ENCODE peak calls at places on chromosomes 2 and 18, in six cellular contexts. Q is AG04450, H is T follicular helper cell, J is fibroblast of the aortic adventitia, S is T1000, C is GDM1. I is an unnamed sample.

GRCh38 chr18:23143871-23144270 is 8.6 kb downstream of the CABLES1 start:
- DNase-seq in Q (no peak), H (no peak), J (no peak), S (no peak), C (peak; percentile 62), I (no peak)

GRCh38 chr2:170462433-170463205 is 252.5 kb upstream of the SP5 start:
- DNase-seq in Q (no peak), H (no peak), J (no peak), S (no peak), C (no peak), I (no peak)

GRCh38 chr2:172102159-172102857 is 392 bp downstream of the DLX2 start:
- DNase-seq in Q (no peak), H (no peak), J (peak; percentile 63), S (peak; percentile 93), C (no peak), I (peak; percentile 47)

GRCh38 chr2:75199428-75200011 is at the start of gene TACR1:
- DNase-seq in Q (peak; percentile 56), H (peak; percentile 42), J (peak; percentile 74), S (peak; percentile 53), C (no peak), I (no peak)

GRCh38 chr18:80154293-80154692 is 45.2 kb downstream of the ADNP2 start:
- DNase-seq in Q (no peak), H (no peak), J (peak; percentile 29), S (no peak), C (peak; percentile 5), I (no peak)

GRCh38 chr2:240304746-240305161 is 130.7 kb upstream of the GPC1 start:
- DNase-seq in Q (no peak), H (no peak), J (no peak), S (no peak), C (no peak), I (no peak)

GRCh38 chr2:96117701-96118588 is 1.6 kb upstream of the ADRA2B start:
- DNase-seq in Q (no peak), H (no peak), J (no peak), S (no peak), C (no peak), I (no peak)

GRCh38 chr2:111705711-111706323 is 178.2 kb downstream of the ANAPC1 start:
- DNase-seq in Q (peak; percentile 88), H (no peak), J (peak; percentile 93), S (peak; percentile 68), C (no peak), I (no peak)

GRCh38 chr2:16476866-16477265 is 188.8 kb downstream of the CYRIA start:
- DNase-seq in Q (no peak), H (no peak), J (no peak), S (no peak), C (no peak), I (no peak)

GRCh38 chr2:164719996-164720941 is 99.0 kb upstream of the GRB14 start:
- DNase-seq in Q (no peak), H (no peak), J (peak; percentile 62), S (no peak), C (no peak), I (no peak)

GRCh38 chr2:223093436-223093839 is 41.4 kb downstream of the KCNE4 start:
- DNase-seq in Q (peak; percentile 36), H (no peak), J (peak; percentile 90), S (peak; percentile 74), C (no peak), I (no peak)

GRCh38 chr2:28511871-28512606 is 16.2 kb downstream of the PLB1 start:
- DNase-seq in Q (no peak), H (no peak), J (no peak), S (no peak), C (no peak), I (no peak)

GRCh38 chr2:119730598-119731278 is 29.0 kb upstream of the PTPN4 start:
- DNase-seq in Q (no peak), H (no peak), J (no peak), S (no peak), C (no peak), I (no peak)

GRCh38 chr2:21467910-21468309 is 344.1 kb downstream of the TDRD15 start:
- DNase-seq in Q (no peak), H (no peak), J (no peak), S (no peak), C (no peak), I (no peak)

GRCh38 chr2:3827673-3828575 is 124.5 kb downstream of the DCDC2C start:
- DNase-seq in Q (peak; percentile 4), H (no peak), J (no peak), S (no peak), C (no peak), I (peak; percentile 8)

GRCh38 chr18:41197967-41198366 is 757.1 kb upstream of the PIK3C3 start:
- DNase-seq in Q (no peak), H (no peak), J (no peak), S (no peak), C (no peak), I (no peak)

GRCh38 chr18:57930476-57930875 is 113.5 kb upstream of the NEDD4L start:
- DNase-seq in Q (no peak), H (no peak), J (no peak), S (no peak), C (no peak), I (no peak)

GRCh38 chr2:21928292-21928691 is 804.5 kb downstream of the TDRD15 start:
- DNase-seq in Q (no peak), H (no peak), J (no peak), S (no peak), C (no peak), I (no peak)

GRCh38 chr2:30692829-30693265 is 114.4 kb downstream of the CAPN13 start:
- DNase-seq in Q (no peak), H (no peak), J (no peak), S (no peak), C (no peak), I (no peak)